ENCODE peak calls at places on chromosomes 12 and 14, in seven cellular contexts. One of them, this sample, is unnamed.

GRCh38 chr14:103749452-103749851 is 33.8 kb downstream of the ZFYVE21 start:
- DNase-seq in HCT116: no peak
- DNase-seq in GM23248: no peak
- DNase-seq in PC-9: no peak
- DNase-seq in trophoblast cell: no peak
- DNase-seq in GM23338: no peak
- DNase-seq in mesenchymal stem cell: peak
- DNase-seq in this sample: no peak

GRCh38 chr12:19316420-19316819 is 122.9 kb upstream of the AEBP2 start:
- DNase-seq in HCT116: no peak
- DNase-seq in GM23248: peak
- DNase-seq in PC-9: no peak
- DNase-seq in trophoblast cell: no peak
- DNase-seq in GM23338: no peak
- DNase-seq in mesenchymal stem cell: peak
- DNase-seq in this sample: no peak

GRCh38 chr14:100348253-100348729 is 25.2 kb downstream of the SLC25A47 start:
- DNase-seq in HCT116: no peak
- DNase-seq in GM23248: no peak
- DNase-seq in PC-9: no peak
- DNase-seq in trophoblast cell: no peak
- DNase-seq in GM23338: no peak
- DNase-seq in mesenchymal stem cell: no peak
- DNase-seq in this sample: no peak

GRCh38 chr12:47366203-47366978 is 286.6 kb upstream of the AMIGO2 start:
- DNase-seq in HCT116: no peak
- DNase-seq in GM23248: no peak
- DNase-seq in PC-9: no peak
- DNase-seq in trophoblast cell: no peak
- DNase-seq in GM23338: no peak
- DNase-seq in mesenchymal stem cell: no peak
- DNase-seq in this sample: no peak

GRCh38 chr14:73786632-73786941 is 65.0 kb upstream of the PTGR2 start:
- DNase-seq in HCT116: no peak
- DNase-seq in GM23248: peak
- DNase-seq in PC-9: no peak
- DNase-seq in trophoblast cell: no peak
- DNase-seq in GM23338: peak
- DNase-seq in mesenchymal stem cell: peak
- DNase-seq in this sample: no peak

GRCh38 chr12:131383741-131384543 is 326.9 kb upstream of the SFSWAP start:
- DNase-seq in HCT116: no peak
- DNase-seq in GM23248: no peak
- DNase-seq in PC-9: no peak
- DNase-seq in trophoblast cell: no peak
- DNase-seq in GM23338: no peak
- DNase-seq in mesenchymal stem cell: no peak
- DNase-seq in this sample: no peak

GRCh38 chr12:106345739-106346138 is 11.8 kb upstream of the POLR3B start:
- DNase-seq in HCT116: peak
- DNase-seq in GM23248: peak
- DNase-seq in PC-9: peak
- DNase-seq in trophoblast cell: peak
- DNase-seq in GM23338: peak
- DNase-seq in mesenchymal stem cell: peak
- DNase-seq in this sample: no peak

GRCh38 chr14:88468396-88468795 is 82.9 kb downstream of the SPATA7 start:
- DNase-seq in HCT116: no peak
- DNase-seq in GM23248: peak
- DNase-seq in PC-9: no peak
- DNase-seq in trophoblast cell: peak
- DNase-seq in GM23338: no peak
- DNase-seq in mesenchymal stem cell: peak
- DNase-seq in this sample: no peak

GRCh38 chr14:21556378-21557083 is 23.3 kb downstream of the OR10G3 start:
- DNase-seq in HCT116: no peak
- DNase-seq in GM23248: no peak
- DNase-seq in PC-9: no peak
- DNase-seq in trophoblast cell: no peak
- DNase-seq in GM23338: peak
- DNase-seq in mesenchymal stem cell: no peak
- DNase-seq in this sample: no peak
- H3K4me3 ChIP-seq in HCT116: no peak
- H3K4me3 ChIP-seq in GM23248: no peak
- H3K4me3 ChIP-seq in PC-9: no peak
- H3K4me3 ChIP-seq in trophoblast cell: no peak
- H3K4me3 ChIP-seq in GM23338: no peak
- H3K4me3 ChIP-seq in mesenchymal stem cell: no peak
- H3K4me3 ChIP-seq in this sample: no peak

DNA sequence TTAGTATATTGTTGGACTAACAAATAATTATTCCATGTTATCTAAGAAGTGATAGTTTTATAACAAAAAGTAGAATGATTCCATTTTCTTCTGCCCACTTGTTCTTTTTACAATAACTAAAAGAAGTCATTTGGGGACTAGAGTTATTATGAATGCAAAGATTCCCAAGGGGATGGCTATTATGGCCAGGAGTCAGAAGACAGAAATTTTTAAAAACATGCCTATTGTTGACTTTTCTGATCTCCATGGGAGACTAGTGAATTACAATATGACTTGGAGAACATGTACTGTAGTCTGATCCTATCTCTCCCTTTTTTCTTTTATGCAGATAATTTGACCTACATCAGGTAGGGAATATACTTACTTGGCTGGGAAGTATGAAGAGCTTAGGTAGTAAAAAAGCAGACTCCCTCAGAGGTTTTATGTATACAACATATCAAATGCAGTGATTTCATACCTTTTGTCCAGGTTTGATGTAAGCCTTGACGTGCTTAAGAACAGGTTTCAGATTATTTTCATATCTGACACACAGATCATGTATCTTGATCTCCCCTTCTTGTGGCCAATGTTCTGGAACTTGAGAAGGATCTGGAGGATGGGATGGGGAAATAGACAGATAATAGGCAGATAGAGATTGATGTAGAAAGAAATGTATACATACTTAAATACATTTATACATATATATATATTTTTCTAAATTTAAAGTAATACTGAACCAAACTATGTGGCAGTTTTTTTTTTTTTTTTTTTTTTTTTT is 41.0 kb upstream of the KCNJ8 start:
- DNase-seq in HCT116: no peak
- DNase-seq in GM23248: peak
- DNase-seq in PC-9: no peak
- DNase-seq in trophoblast cell: no peak
- DNase-seq in GM23338: no peak
- DNase-seq in mesenchymal stem cell: no peak
- DNase-seq in this sample: no peak
- H2AFZ ChIP-seq in HCT116: no peak
- H2AFZ ChIP-seq in GM23248: no peak
- H2AFZ ChIP-seq in PC-9: no peak
- H2AFZ ChIP-seq in trophoblast cell: no peak
- H2AFZ ChIP-seq in GM23338: no peak
- H2AFZ ChIP-seq in mesenchymal stem cell: no peak
- H2AFZ ChIP-seq in this sample: no peak

GRCh38 chr12:78865297-78865955 is 852 bp downstream of the SYT1 start:
- DNase-seq in HCT116: no peak
- DNase-seq in GM23248: no peak
- DNase-seq in PC-9: no peak
- DNase-seq in trophoblast cell: no peak
- DNase-seq in GM23338: peak
- DNase-seq in mesenchymal stem cell: no peak
- DNase-seq in this sample: no peak

GRCh38 chr12:78864483-78865296 is at the start of gene SYT1:
- DNase-seq in HCT116: no peak
- DNase-seq in GM23248: peak
- DNase-seq in PC-9: peak
- DNase-seq in trophoblast cell: no peak
- DNase-seq in GM23338: peak
- DNase-seq in mesenchymal stem cell: peak
- DNase-seq in this sample: peak

GRCh38 chr12:78866518-78866917 is 1.9 kb downstream of the SYT1 start:
- DNase-seq in HCT116: no peak
- DNase-seq in GM23248: no peak
- DNase-seq in PC-9: no peak
- DNase-seq in trophoblast cell: no peak
- DNase-seq in GM23338: no peak
- DNase-seq in mesenchymal stem cell: no peak
- DNase-seq in this sample: no peak

GRCh38 chr12:78863482-78864427 is 819 bp upstream of the SYT1 start:
- DNase-seq in HCT116: no peak
- DNase-seq in GM23248: peak
- DNase-seq in PC-9: peak
- DNase-seq in trophoblast cell: peak
- DNase-seq in GM23338: peak
- DNase-seq in mesenchymal stem cell: peak
- DNase-seq in this sample: no peak
- H3K4me3 ChIP-seq in HCT116: peak
- H3K4me3 ChIP-seq in GM23248: peak
- H3K4me3 ChIP-seq in PC-9: peak
- H3K4me3 ChIP-seq in trophoblast cell: peak
- H3K4me3 ChIP-seq in GM23338: peak
- H3K4me3 ChIP-seq in mesenchymal stem cell: peak
- H3K4me3 ChIP-seq in this sample: peak

DNA sequence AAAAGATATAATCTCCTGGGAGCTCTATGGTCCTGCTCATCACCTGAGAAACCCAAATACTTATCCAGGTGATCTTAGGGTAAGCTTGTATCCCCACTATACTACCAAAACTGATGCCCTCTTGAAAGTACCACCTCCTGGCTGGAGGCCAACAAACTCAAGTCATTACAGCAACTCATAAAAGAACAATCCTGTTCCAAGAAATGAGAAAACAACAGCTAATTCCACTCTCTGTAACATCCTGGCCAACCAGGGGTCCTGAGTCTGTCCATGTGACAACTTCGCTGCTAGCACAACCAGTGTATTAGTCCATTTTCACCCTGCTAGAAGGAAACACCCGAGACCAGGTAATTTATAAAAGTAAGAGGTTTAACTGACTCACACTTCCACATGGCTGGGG is 190.0 kb upstream of the BMP4 start:
- DNase-seq in HCT116: no peak
- DNase-seq in GM23248: no peak
- DNase-seq in PC-9: no peak
- DNase-seq in trophoblast cell: no peak
- DNase-seq in GM23338: no peak
- DNase-seq in mesenchymal stem cell: no peak
- DNase-seq in this sample: no peak
- H2AFZ ChIP-seq in HCT116: no peak
- H2AFZ ChIP-seq in GM23248: no peak
- H2AFZ ChIP-seq in PC-9: no peak
- H2AFZ ChIP-seq in trophoblast cell: no peak
- H2AFZ ChIP-seq in GM23338: no peak
- H2AFZ ChIP-seq in mesenchymal stem cell: no peak
- H2AFZ ChIP-seq in this sample: peak

GRCh38 chr12:84911331-84912190 is 1.0 kb downstream of the SLC6A15 start:
- DNase-seq in HCT116: no peak
- DNase-seq in GM23248: peak
- DNase-seq in PC-9: peak
- DNase-seq in trophoblast cell: peak
- DNase-seq in GM23338: peak
- DNase-seq in mesenchymal stem cell: peak
- DNase-seq in this sample: no peak

GRCh38 chr12:84910549-84911241 is 1.9 kb downstream of the SLC6A15 start:
- DNase-seq in HCT116: no peak
- DNase-seq in GM23248: peak
- DNase-seq in PC-9: peak
- DNase-seq in trophoblast cell: no peak
- DNase-seq in GM23338: peak
- DNase-seq in mesenchymal stem cell: peak
- DNase-seq in this sample: no peak

GRCh38 chr12:84913151-84913550 is 552 bp upstream of the SLC6A15 start:
- DNase-seq in HCT116: no peak
- DNase-seq in GM23248: no peak
- DNase-seq in PC-9: no peak
- DNase-seq in trophoblast cell: peak
- DNase-seq in GM23338: peak
- DNase-seq in mesenchymal stem cell: peak
- DNase-seq in this sample: no peak

GRCh38 chr12:84912191-84913142 is at the start of gene SLC6A15:
- DNase-seq in HCT116: no peak
- DNase-seq in GM23248: peak
- DNase-seq in PC-9: no peak
- DNase-seq in trophoblast cell: peak
- DNase-seq in GM23338: peak
- DNase-seq in mesenchymal stem cell: peak
- DNase-seq in this sample: no peak
- H3K4me3 ChIP-seq in HCT116: no peak
- H3K4me3 ChIP-seq in GM23248: peak
- H3K4me3 ChIP-seq in PC-9: peak
- H3K4me3 ChIP-seq in trophoblast cell: peak
- H3K4me3 ChIP-seq in GM23338: peak
- H3K4me3 ChIP-seq in mesenchymal stem cell: peak
- H3K4me3 ChIP-seq in this sample: peak

DNA sequence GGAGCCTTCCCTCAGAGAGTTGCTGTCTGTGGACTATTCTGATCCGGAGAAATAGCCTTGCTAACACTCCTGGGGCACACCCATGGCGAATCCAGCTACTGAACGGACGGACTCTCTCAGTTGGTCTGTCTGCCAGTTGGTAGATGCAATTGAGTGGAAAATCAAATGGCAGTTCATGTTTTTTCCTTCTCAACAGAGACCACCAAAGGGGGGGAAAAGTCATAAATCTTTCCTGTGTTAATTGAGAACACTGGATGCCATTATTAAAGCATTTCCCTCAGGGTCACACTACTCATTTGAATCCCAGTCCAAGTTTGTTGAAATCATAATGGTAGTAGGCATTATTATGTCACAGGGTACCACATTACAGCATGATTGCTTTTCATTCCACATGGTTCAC is 354.3 kb upstream of the FAR2 start:
- DNase-seq in HCT116: no peak
- DNase-seq in GM23248: peak
- DNase-seq in PC-9: no peak
- DNase-seq in trophoblast cell: no peak
- DNase-seq in GM23338: no peak
- DNase-seq in mesenchymal stem cell: no peak
- DNase-seq in this sample: no peak
- H2AFZ ChIP-seq in HCT116: no peak
- H2AFZ ChIP-seq in GM23248: peak
- H2AFZ ChIP-seq in PC-9: no peak
- H2AFZ ChIP-seq in trophoblast cell: no peak
- H2AFZ ChIP-seq in GM23338: peak
- H2AFZ ChIP-seq in mesenchymal stem cell: no peak
- H2AFZ ChIP-seq in this sample: no peak